ENCODE peak calls at places on chromosomes 16 and 17, in eight cellular contexts. R, P, D, L, J, V, B and U are unnamed samples.

GRCh38 chr17:3890082-3890892 is 2.6 kb downstream of the CAMKK1 start:
- DNase-seq in D (no peak), B (peak; percentile 94), L (peak; percentile 83), J (no peak), V (peak; percentile 56), R (peak; percentile 62), P (no peak), U (peak; percentile 93)

GRCh38 chr16:51723016-51723724 is 572.1 kb upstream of the SALL1 start:
- DNase-seq in V (no peak), R (no peak), J (no peak), B (no peak), P (no peak), D (no peak), L (no peak), U (no peak)

GRCh38 chr16:67372664-67373063 is 20.6 kb downstream of the TPPP3 start:
- DNase-seq in R (no peak), D (no peak), L (peak; percentile 56), V (no peak), P (no peak), B (no peak), J (peak; percentile 32), U (no peak)

GRCh38 chr17:66138120-66138519 is 53.8 kb downstream of the CEP112 start:
- DNase-seq in L (no peak), B (no peak), D (no peak), V (no peak), R (no peak), J (no peak), P (no peak), U (no peak)

GRCh38 chr17:57425903-57426574 is 169.7 kb downstream of the MSI2 start:
- DNase-seq in D (no peak), R (no peak), J (no peak), L (no peak), P (no peak), B (no peak), V (no peak), U (no peak)

GRCh38 chr16:27286446-27286845 is 17.9 kb upstream of the NSMCE1 start:
- DNase-seq in R (no peak), V (no peak), L (peak; percentile 96), B (peak; percentile 77), D (peak; percentile 64), P (no peak), J (no peak), U (peak; percentile 56)

GRCh38 chr16:11306997-11307638 is 26.0 kb upstream of the PRM1 start:
- DNase-seq in J (peak; percentile 49), R (no peak), B (no peak), V (no peak), L (no peak), D (no peak), P (no peak), U (no peak)

GRCh38 chr17:56119191-56119590 is 34.1 kb upstream of the ANKFN1 start:
- DNase-seq in V (no peak), P (no peak), L (no peak), J (no peak), D (no peak), B (no peak), R (no peak), U (no peak)

GRCh38 chr17:57257213-57257873 is 1.0 kb downstream of the MSI2 start:
- DNase-seq in V (peak; percentile 27), J (peak; percentile 46), R (no peak), L (no peak), P (no peak), D (no peak), B (no peak), U (no peak)

GRCh38 chr16:67966549-67967182 is 1.8 kb downstream of the SLC12A4 start:
- DNase-seq in R (no peak), V (no peak), B (no peak), J (peak; percentile 5), L (peak; percentile 33), D (no peak), P (no peak), U (peak; percentile 33)

GRCh38 chr17:14046978-14047377 is 22.3 kb upstream of the COX10 start:
- DNase-seq in J (no peak), D (no peak), B (no peak), R (no peak), L (no peak), V (no peak), P (no peak), U (no peak)

GRCh38 chr17:8282345-8282744 is 6.1 kb upstream of the RANGRF start:
- DNase-seq in P (no peak), L (no peak), D (no peak), R (no peak), J (no peak), B (no peak), V (no peak), U (no peak)

GRCh38 chr16:67833418-67834241 is 8.5 kb upstream of the THAP11 start:
- DNase-seq in V (peak; percentile 88), J (peak; percentile 97), R (peak; percentile 95), B (peak; percentile 78), D (peak; percentile 68), P (peak; percentile 80), L (peak; percentile 91), U (peak; percentile 93)

GRCh38 chr16:72794986-72795385 is 252.9 kb downstream of the ZFHX3 start:
- DNase-seq in R (no peak), D (no peak), J (no peak), L (no peak), V (no peak), P (no peak), B (no peak), U (no peak)

GRCh38 chr17:80946449-80946848 is 45.2 kb upstream of the CHMP6 start:
- DNase-seq in B (no peak), J (no peak), R (no peak), L (no peak), V (no peak), D (no peak), P (no peak), U (peak; percentile 5)

GRCh38 chr17:8503368-8503767 is 67.7 kb downstream of the NDEL1 start:
- DNase-seq in R (no peak), V (no peak), J (no peak), B (no peak), P (no peak), L (peak; percentile 10), D (no peak), U (no peak)

GRCh38 chr16:14148569-14148968 is 77.5 kb downstream of the MRTFB start:
- DNase-seq in L (peak; percentile 18), D (no peak), P (no peak), R (no peak), B (no peak), V (no peak), J (no peak), U (no peak)

GRCh38 chr16:61901689-61902088 is 134.5 kb downstream of the CDH8 start:
- DNase-seq in B (no peak), R (no peak), P (no peak), J (no peak), D (no peak), V (no peak), L (no peak), U (no peak)

GRCh38 chr17:72386619-72387237 is 265.9 kb downstream of the SOX9 start:
- DNase-seq in L (no peak), B (no peak), V (no peak), D (no peak), P (no peak), J (no peak), R (no peak), U (no peak)

GRCh38 chr16:81940781-81941560 is 70.3 kb downstream of the SDR42E1 start:
- DNase-seq in V (no peak), P (no peak), L (peak; percentile 75), R (no peak), D (no peak), J (no peak), B (no peak), U (no peak)

GRCh38 chr17:48488548-48489106 is 42.2 kb downstream of the HOXB1 start:
- DNase-seq in P (no peak), B (no peak), V (no peak), R (peak; percentile 14), J (no peak), D (no peak), L (no peak), U (no peak)

GRCh38 chr16:73996624-73997339 is 299.8 kb upstream of the PSMD7 start:
- DNase-seq in V (no peak), D (no peak), P (no peak), J (peak; percentile 3), B (no peak), R (no peak), L (no peak), U (no peak)

GRCh38 chr17:14310584-14310983 is 9.7 kb downstream of the HS3ST3B1 start:
- DNase-seq in L (no peak), B (no peak), R (no peak), V (no peak), P (no peak), D (no peak), J (no peak), U (peak; percentile 35)

GRCh38 chr17:78027121-78027520 is 68.6 kb downstream of the TNRC6C start:
- DNase-seq in B (no peak), D (no peak), J (no peak), L (no peak), R (no peak), V (no peak), P (no peak), U (no peak)

GRCh38 chr17:29590261-29590978 is 972 bp upstream of the GIT1 start:
- DNase-seq in R (no peak), D (no peak), L (peak; percentile 48), B (peak; percentile 34), V (no peak), P (no peak), J (peak; percentile 27), U (peak; percentile 36)

GRCh38 chr16:11681526-11681925 is 13.3 kb downstream of the SNN start:
- DNase-seq in R (no peak), P (no peak), B (no peak), L (no peak), J (peak; percentile 95), V (no peak), D (no peak), U (no peak)

GRCh38 chr17:38889745-38890409 is 20.0 kb downstream of the LASP1 start:
- DNase-seq in R (no peak), D (no peak), J (no peak), V (no peak), B (no peak), P (no peak), L (no peak), U (no peak)

GRCh38 chr16:13839577-13839976 is 80.4 kb upstream of the ERCC4 start:
- DNase-seq in R (no peak), D (no peak), B (no peak), J (no peak), L (no peak), P (no peak), V (no peak), U (no peak)